ENCODE peak calls at places on chromosomes 6 and 20, in six cellular contexts. One of them, this sample, is unnamed.

GRCh38 chr6:15132854-15133670 is 112.8 kb upstream of the JARID2 start:
- DNase-seq in AG10803: peak; percentile 71
- DNase-seq in upper lobe of right lung: no peak
- DNase-seq in ovary: no peak
- DNase-seq in lower leg skin: no peak
- DNase-seq in colonic mucosa: no peak
- DNase-seq in this sample: no peak

GRCh38 chr6:140809694-140810101 is 1323.0 kb upstream of the GJE1 start:
- DNase-seq in upper lobe of right lung: no peak
- DNase-seq in lower leg skin: no peak
- DNase-seq in colonic mucosa: no peak
- DNase-seq in AG10803: no peak
- DNase-seq in ovary: no peak
- DNase-seq in this sample: no peak

GRCh38 chr6:124917769-124918168 is 44.5 kb upstream of the RNF217 start:
- DNase-seq in ovary: no peak
- DNase-seq in lower leg skin: no peak
- DNase-seq in upper lobe of right lung: no peak
- DNase-seq in colonic mucosa: no peak
- DNase-seq in AG10803: no peak
- DNase-seq in this sample: no peak

GRCh38 chr6:63245908-63246307 is 34.6 kb downstream of the FKBP1C start:
- DNase-seq in colonic mucosa: no peak
- DNase-seq in AG10803: no peak
- DNase-seq in lower leg skin: no peak
- DNase-seq in upper lobe of right lung: no peak
- DNase-seq in ovary: no peak
- DNase-seq in this sample: no peak

GRCh38 chr20:2713285-2713684 is 20.7 kb downstream of the EBF4 start:
- DNase-seq in AG10803: no peak
- DNase-seq in lower leg skin: peak; percentile 6
- DNase-seq in colonic mucosa: no peak
- DNase-seq in upper lobe of right lung: no peak
- DNase-seq in ovary: no peak
- DNase-seq in this sample: no peak

GRCh38 chr6:161318456-161318855 is 44.6 kb upstream of the AGPAT4 start:
- DNase-seq in AG10803: no peak
- DNase-seq in colonic mucosa: no peak
- DNase-seq in ovary: no peak
- DNase-seq in lower leg skin: no peak
- DNase-seq in upper lobe of right lung: no peak
- DNase-seq in this sample: peak; percentile 22

GRCh38 chr20:10007158-10007557 is 27.6 kb upstream of the ANKEF1 start:
- DNase-seq in lower leg skin: no peak
- DNase-seq in ovary: no peak
- DNase-seq in colonic mucosa: no peak
- DNase-seq in upper lobe of right lung: no peak
- DNase-seq in AG10803: no peak
- DNase-seq in this sample: no peak

GRCh38 chr6:31579119-31579505 is 3.1 kb downstream of the LTB start:
- DNase-seq in colonic mucosa: no peak
- DNase-seq in ovary: no peak
- DNase-seq in upper lobe of right lung: no peak
- DNase-seq in lower leg skin: no peak
- DNase-seq in AG10803: no peak
- DNase-seq in this sample: no peak

GRCh38 chr6:64299176-64299575 is 663.6 kb downstream of the PHF3 start:
- DNase-seq in ovary: no peak
- DNase-seq in upper lobe of right lung: no peak
- DNase-seq in lower leg skin: no peak
- DNase-seq in colonic mucosa: no peak
- DNase-seq in AG10803: no peak
- DNase-seq in this sample: no peak

GRCh38 chr6:24469829-24470228 is 19.5 kb downstream of the GPLD1 start:
- DNase-seq in upper lobe of right lung: no peak
- DNase-seq in AG10803: no peak
- DNase-seq in ovary: no peak
- DNase-seq in lower leg skin: no peak
- DNase-seq in colonic mucosa: no peak
- DNase-seq in this sample: no peak

GRCh38 chr6:55578537-55579363 is at the start of gene HMGCLL1:
- DNase-seq in ovary: no peak
- DNase-seq in AG10803: no peak
- DNase-seq in colonic mucosa: peak; percentile 26
- DNase-seq in upper lobe of right lung: peak; percentile 71
- DNase-seq in lower leg skin: no peak
- DNase-seq in this sample: peak; percentile 84

GRCh38 chr6:1901556-1901955 is 291.8 kb downstream of the FOXC1 start:
- DNase-seq in ovary: no peak
- DNase-seq in upper lobe of right lung: no peak
- DNase-seq in lower leg skin: no peak
- DNase-seq in AG10803: peak; percentile 11
- DNase-seq in colonic mucosa: no peak
- DNase-seq in this sample: no peak

GRCh38 chr6:41687501-41688175 is 47.8 kb downstream of the TFEB start:
- DNase-seq in lower leg skin: no peak
- DNase-seq in colonic mucosa: peak; percentile 82
- DNase-seq in ovary: peak; percentile 9
- DNase-seq in upper lobe of right lung: no peak
- DNase-seq in AG10803: no peak
- DNase-seq in this sample: no peak

GRCh38 chr6:30683137-30683979 is 3.1 kb downstream of the PPP1R18 start:
- DNase-seq in colonic mucosa: no peak
- DNase-seq in lower leg skin: no peak
- DNase-seq in upper lobe of right lung: no peak
- DNase-seq in ovary: peak; percentile 61
- DNase-seq in AG10803: no peak
- DNase-seq in this sample: no peak

GRCh38 chr20:19802492-19803158 is 44.6 kb downstream of the RIN2 start:
- DNase-seq in lower leg skin: no peak
- DNase-seq in ovary: no peak
- DNase-seq in AG10803: no peak
- DNase-seq in upper lobe of right lung: no peak
- DNase-seq in colonic mucosa: peak; percentile 42
- DNase-seq in this sample: no peak

GRCh38 chr6:70280462-70280861 is 22.4 kb downstream of the COL9A1 start:
- DNase-seq in colonic mucosa: no peak
- DNase-seq in AG10803: no peak
- DNase-seq in ovary: no peak
- DNase-seq in lower leg skin: no peak
- DNase-seq in upper lobe of right lung: no peak
- DNase-seq in this sample: no peak

GRCh38 chr20:20292472-20292871 is 75.4 kb upstream of the INSM1 start:
- DNase-seq in upper lobe of right lung: no peak
- DNase-seq in colonic mucosa: no peak
- DNase-seq in ovary: no peak
- DNase-seq in lower leg skin: no peak
- DNase-seq in AG10803: no peak
- DNase-seq in this sample: no peak

DNA sequence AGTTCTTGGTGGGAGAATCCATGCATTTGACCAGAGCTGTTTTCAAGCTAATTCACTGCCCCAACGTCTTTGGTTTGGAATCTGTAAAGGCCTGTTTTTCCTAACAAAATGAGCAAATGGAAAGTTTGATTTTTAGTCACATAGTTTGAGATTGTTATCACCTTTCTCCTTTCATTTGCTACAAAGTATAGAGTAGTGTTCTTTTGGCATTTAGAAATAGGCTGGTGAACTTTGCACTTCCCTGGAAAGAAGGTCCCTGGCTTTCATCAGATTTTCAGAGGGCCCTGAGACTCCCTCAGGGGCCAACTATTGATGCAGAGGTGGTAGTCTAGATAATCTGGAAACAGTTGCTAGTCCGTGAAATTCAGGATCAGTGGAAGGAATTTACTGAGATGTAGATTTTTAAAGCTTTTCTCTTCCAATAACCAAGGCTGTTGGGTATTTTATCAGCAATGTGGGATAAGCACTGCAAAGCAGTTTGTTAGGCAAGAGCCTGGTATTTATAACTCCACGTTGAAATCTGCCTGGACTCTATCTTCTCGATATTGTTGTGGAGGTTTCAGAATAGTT is 1.7 kb downstream of the ARFGEF2 start:
- DNase-seq in AG10803: no peak
- DNase-seq in ovary: no peak
- DNase-seq in upper lobe of right lung: no peak
- DNase-seq in colonic mucosa: no peak
- DNase-seq in lower leg skin: no peak
- DNase-seq in this sample: no peak
- H3K4me3 ChIP-seq in AG10803: peak overlapping the region; percentile 24
- H3K4me3 ChIP-seq in ovary: no peak overlapping the region
- H3K4me3 ChIP-seq in upper lobe of right lung: peak overlapping the region; percentile 86
- H3K4me3 ChIP-seq in colonic mucosa: peak overlapping the region; percentile 83
- H3K4me3 ChIP-seq in lower leg skin: no peak overlapping the region
- H3K4me3 ChIP-seq in this sample: no peak overlapping the region

DNA sequence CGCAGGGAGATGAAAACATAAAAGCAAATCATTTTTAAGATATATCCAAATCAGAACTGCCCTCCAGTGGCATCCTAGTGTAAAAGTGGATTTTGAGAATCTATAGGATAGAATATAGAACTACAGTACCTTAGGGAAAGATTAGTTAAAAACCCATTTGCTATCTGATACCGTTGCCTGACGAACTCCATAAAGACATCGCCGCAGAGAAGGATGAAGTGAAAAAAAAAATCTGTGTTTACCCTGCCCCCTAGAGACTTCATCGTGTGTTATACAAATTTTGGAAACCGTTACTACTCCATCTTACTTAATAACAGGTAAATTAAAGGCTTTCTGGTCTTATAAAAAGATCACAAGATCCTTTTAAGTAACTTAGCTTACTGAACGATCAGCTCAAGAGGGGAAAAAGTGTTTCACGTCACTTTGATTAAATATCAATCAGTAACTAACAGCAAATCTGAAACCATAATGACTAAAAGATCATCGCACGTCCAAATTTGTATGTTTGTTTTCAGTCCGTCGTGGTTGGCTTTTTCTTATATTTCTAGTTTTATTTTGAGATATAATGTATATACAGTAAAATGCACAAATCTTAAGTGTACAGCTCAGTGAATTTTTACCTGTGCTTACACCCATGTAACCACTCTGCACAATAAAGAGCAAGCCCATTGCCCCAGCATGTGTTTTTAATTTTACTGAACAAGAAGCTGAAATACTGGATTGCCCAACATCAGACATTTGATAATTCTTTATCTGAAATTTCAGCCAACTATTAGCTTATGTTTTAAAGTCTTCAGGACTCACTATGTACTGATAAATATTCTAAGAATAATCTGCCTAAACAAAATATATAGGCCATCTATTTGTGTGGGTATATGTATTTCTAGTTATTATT is 879 bp upstream of the MCM3 start:
- DNase-seq in colonic mucosa: no peak
- DNase-seq in AG10803: peak; percentile 44
- DNase-seq in lower leg skin: no peak
- DNase-seq in ovary: no peak
- DNase-seq in upper lobe of right lung: no peak
- DNase-seq in this sample: no peak
- TF ChIP-seq CTCF in colonic mucosa: no peak
- TF ChIP-seq CTCF in AG10803: peak; percentile 35
- TF ChIP-seq CTCF in lower leg skin: no peak
- TF ChIP-seq CTCF in ovary: peak; percentile 5
- TF ChIP-seq CTCF in upper lobe of right lung: peak; percentile 5
- TF ChIP-seq CTCF in this sample: peak; percentile 6

GRCh38 chr6:47306887-47307286 is 2.8 kb downstream of the TNFRSF21 start:
- DNase-seq in AG10803: peak; percentile 9
- DNase-seq in lower leg skin: no peak
- DNase-seq in colonic mucosa: no peak
- DNase-seq in ovary: no peak
- DNase-seq in upper lobe of right lung: no peak
- DNase-seq in this sample: no peak
- H3K4me3 ChIP-seq in AG10803: no peak overlapping the region
- H3K4me3 ChIP-seq in lower leg skin: no peak overlapping the region
- H3K4me3 ChIP-seq in colonic mucosa: no peak overlapping the region
- H3K4me3 ChIP-seq in ovary: no peak overlapping the region
- H3K4me3 ChIP-seq in upper lobe of right lung: no peak overlapping the region
- H3K4me3 ChIP-seq in this sample: no peak overlapping the region

GRCh38 chr6:136201735-136202134 is 48.4 kb downstream of the MTFR2 start:
- DNase-seq in upper lobe of right lung: no peak
- DNase-seq in colonic mucosa: no peak
- DNase-seq in lower leg skin: no peak
- DNase-seq in AG10803: peak; percentile 11
- DNase-seq in ovary: no peak
- DNase-seq in this sample: no peak
- TF ChIP-seq CTCF in upper lobe of right lung: no peak
- TF ChIP-seq CTCF in colonic mucosa: no peak
- TF ChIP-seq CTCF in lower leg skin: no peak
- TF ChIP-seq CTCF in AG10803: peak; percentile 17
- TF ChIP-seq CTCF in ovary: no peak
- TF ChIP-seq CTCF in this sample: no peak

GRCh38 chr6:46491201-46491788 is at the start of gene RCAN2:
- DNase-seq in upper lobe of right lung: peak; percentile 85
- DNase-seq in colonic mucosa: peak; percentile 65
- DNase-seq in ovary: peak; percentile 72
- DNase-seq in lower leg skin: peak; percentile 91
- DNase-seq in AG10803: peak; percentile 40
- DNase-seq in this sample: peak; percentile 75

GRCh38 chr6:46486186-46486585 is 5.1 kb downstream of the RCAN2 start:
- DNase-seq in lower leg skin: no peak
- DNase-seq in colonic mucosa: no peak
- DNase-seq in ovary: no peak
- DNase-seq in upper lobe of right lung: no peak
- DNase-seq in AG10803: peak; percentile 17
- DNase-seq in this sample: no peak

GRCh38 chr6:46491789-46492547 is 719 bp upstream of the RCAN2 start:
- DNase-seq in ovary: peak; percentile 60
- DNase-seq in colonic mucosa: peak; percentile 50
- DNase-seq in AG10803: peak; percentile 25
- DNase-seq in upper lobe of right lung: peak; percentile 75
- DNase-seq in lower leg skin: peak; percentile 87
- DNase-seq in this sample: peak; percentile 69

DNA sequence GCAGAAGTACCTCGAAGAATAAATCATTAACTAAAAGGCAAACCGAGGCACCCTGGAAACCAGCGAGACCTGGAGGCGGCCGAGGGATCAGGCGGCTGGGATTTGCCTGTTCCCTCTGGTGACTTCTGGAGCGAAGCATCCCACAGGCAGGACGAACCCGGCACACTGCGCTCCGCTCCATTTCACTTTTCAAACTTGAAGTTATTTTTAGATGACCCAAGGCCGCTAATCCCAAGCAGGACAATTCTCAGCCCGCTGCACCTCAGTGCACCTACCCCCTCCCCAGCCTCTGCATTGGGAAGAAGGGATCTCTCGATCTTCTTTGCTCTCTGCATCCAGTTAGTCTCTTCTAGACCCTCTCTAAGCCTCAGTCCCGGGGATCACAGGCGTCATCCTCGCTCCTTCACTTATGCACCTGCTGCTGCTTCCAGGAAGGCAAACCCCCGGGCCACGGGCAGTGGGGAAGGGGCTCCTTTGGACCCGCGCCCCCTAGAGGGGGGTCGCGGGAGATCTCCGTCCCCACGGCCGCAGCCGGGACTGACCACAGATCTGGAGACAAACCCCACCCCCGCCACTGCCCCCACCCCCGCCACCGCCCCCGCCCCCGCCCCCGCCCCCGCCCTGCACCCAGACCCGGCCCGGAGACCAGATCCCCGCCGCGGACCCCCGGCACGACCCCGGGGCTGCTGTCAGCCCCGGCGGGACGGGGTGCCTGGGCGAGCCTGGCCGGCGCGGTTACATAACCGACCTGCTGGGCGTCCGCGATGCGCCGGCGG is 636 bp downstream of the RCAN2 start:
- DNase-seq in upper lobe of right lung: peak; percentile 65
- DNase-seq in AG10803: no peak
- DNase-seq in colonic mucosa: peak; percentile 26
- DNase-seq in ovary: peak; percentile 66
- DNase-seq in lower leg skin: peak; percentile 85
- DNase-seq in this sample: peak; percentile 50
- H3K4me3 ChIP-seq in upper lobe of right lung: peak overlapping the region; percentile 65
- H3K4me3 ChIP-seq in AG10803: peak overlapping the region; percentile 73
- H3K4me3 ChIP-seq in colonic mucosa: peak overlapping the region; percentile 38
- H3K4me3 ChIP-seq in ovary: peak overlapping the region; percentile 56
- H3K4me3 ChIP-seq in lower leg skin: peak overlapping the region; percentile 63
- H3K4me3 ChIP-seq in this sample: peak overlapping the region; percentile 69

This sample was measured in testis.